ENCODE peak calls at places on chromosomes 13 and 19, in six cellular contexts. K is RCC 7860, J is GM18507, Z is Caco-2, O is epithelial cell of esophagus, E is RWPE1. D is an unnamed sample.
A peak's percentile ranks its signal among the peaks of the same experiment; 100 is the strongest.

GRCh38 chr13:74767031-74767430 is 632.8 kb upstream of the KLF12 start:
- DNase-seq in Z (no peak), K (peak; percentile 4), O (peak; percentile 74), J (no peak), E (no peak), D (no peak)

GRCh38 chr13:110114351-110114750 is 192.6 kb downstream of the COL4A1 start:
- DNase-seq in O (no peak), K (no peak), Z (no peak), J (no peak), E (no peak), D (no peak)

GRCh38 chr19:6800991-6801396 is 28.5 kb downstream of the VAV1 start:
- DNase-seq in E (peak; percentile 77), Z (no peak), K (peak; percentile 92), J (no peak), O (peak; percentile 98), D (no peak)

GRCh38 chr19:4144666-4145261 is 8.7 kb upstream of the CREB3L3 start:
- DNase-seq in J (no peak), E (peak; percentile 36), K (peak; percentile 53), Z (peak; percentile 72), O (peak; percentile 19), D (no peak)

GRCh38 chr13:113413178-113413897 is 40.0 kb downstream of the ADPRHL1 start:
- DNase-seq in J (no peak), K (no peak), O (no peak), E (no peak), Z (no peak), D (no peak)

GRCh38 chr19:1769645-1769985 is 16.3 kb downstream of the ONECUT3 start:
- DNase-seq in Z (no peak), J (no peak), K (no peak), E (no peak), O (no peak), D (no peak)

GRCh38 chr13:53921473-53921872 is 892.9 kb downstream of the OLFM4 start:
- DNase-seq in E (no peak), K (no peak), J (no peak), Z (no peak), O (no peak), D (no peak)

GRCh38 chr19:36638862-36639510 is 27.7 kb downstream of the ZNF461 start:
- DNase-seq in K (no peak), O (peak; percentile 2), Z (no peak), E (no peak), J (no peak), D (no peak)

GRCh38 chr13:106859505-106859904 is 291.6 kb upstream of the ARGLU1 start:
- DNase-seq in Z (peak; percentile 75), K (no peak), J (no peak), O (no peak), E (no peak), D (no peak)